ENCODE peak calls at places on chromosome 3, in ten cellular contexts. Y is glutamatergic neuron; R is lower leg skin; U is uterus; N is HCT116; A is PC-9; G is AG09309; E is CD4-positive, alpha-beta T cell; W is MCF 10A; M is CD8-positive, alpha-beta T cell. K is an unnamed sample.

GRCh38 chr3:178112134-178112533 is 424.1 kb upstream of the KCNMB2 start:
- DNase-seq in N (no peak), U (no peak), A (no peak), G (no peak), W (peak; percentile 7), R (no peak), E (no peak), M (no peak), Y (no peak), K (no peak)

GRCh38 chr3:187719628-187720336 is 17.4 kb upstream of the RTP2 start:
- DNase-seq in G (no peak), E (no peak), Y (no peak), A (no peak), R (no peak), N (no peak), M (no peak), U (no peak), W (no peak), K (no peak)

GRCh38 chr3:43894176-43895049 is 203.7 kb downstream of the ABHD5 start:
- DNase-seq in U (peak; percentile 34), N (peak; percentile 22), M (no peak), Y (peak; percentile 61), E (no peak), R (no peak), A (no peak), W (no peak), G (peak; percentile 16), K (no peak)

GRCh38 chr3:177610677-177611654 is 413.7 kb upstream of the TBL1XR1 start:
- DNase-seq in M (peak; percentile 26), U (no peak), Y (no peak), E (no peak), N (no peak), A (peak; percentile 44), W (peak; percentile 66), G (no peak), R (no peak), K (no peak)

GRCh38 chr3:50304601-50305000 is 1.2 kb upstream of the HYAL1 start:
- DNase-seq in Y (no peak), U (no peak), N (no peak), M (no peak), W (no peak), E (no peak), A (no peak), G (no peak), R (no peak), K (no peak)

GRCh38 chr3:38270606-38271005 is 5.0 kb downstream of the SLC22A13 start:
- DNase-seq in U (no peak), R (peak; percentile 12), G (no peak), Y (no peak), M (no peak), N (no peak), W (no peak), E (no peak), A (no peak), K (no peak)

GRCh38 chr3:40109641-40110490 is 199.6 kb upstream of the EIF1B start:
- DNase-seq in M (no peak), G (no peak), N (no peak), W (peak; percentile 22), E (no peak), R (no peak), A (no peak), Y (no peak), U (no peak), K (no peak)

GRCh38 chr3:183287301-183287971 is 34.4 kb downstream of the B3GNT5 start:
- DNase-seq in G (peak; percentile 88), W (peak; percentile 95), E (no peak), R (no peak), M (no peak), U (peak; percentile 57), Y (no peak), N (no peak), A (peak; percentile 72), K (no peak)

GRCh38 chr3:41095702-41096101 is 103.6 kb upstream of the CTNNB1 start:
- DNase-seq in U (no peak), N (no peak), E (no peak), M (no peak), W (no peak), R (no peak), A (no peak), Y (no peak), G (no peak), K (no peak)

GRCh38 chr3:71057526-71057894 is 526.0 kb downstream of the FOXP1 start:
- DNase-seq in R (no peak), Y (no peak), U (no peak), N (no peak), E (no peak), G (no peak), W (peak; percentile 66), M (no peak), A (no peak), K (no peak)

GRCh38 chr3:94694001-94694400 is 631.1 kb downstream of the NSUN3 start:
- DNase-seq in E (no peak), R (no peak), Y (no peak), U (no peak), M (no peak), W (no peak), G (no peak), A (peak; percentile 28), N (no peak), K (no peak)

GRCh38 chr3:126828306-126828705 is 124.3 kb downstream of the CHCHD6 start:
- DNase-seq in W (no peak), Y (no peak), U (peak; percentile 70), M (no peak), A (no peak), N (no peak), G (no peak), R (no peak), E (no peak), K (no peak)

GRCh38 chr3:151391715-151392114 is 7.2 kb upstream of the P2RY12 start:
- DNase-seq in E (no peak), W (no peak), U (no peak), R (no peak), G (no peak), N (no peak), A (no peak), Y (no peak), M (no peak), K (no peak)

GRCh38 chr3:141526709-141527108 is 39.9 kb downstream of the RASA2 start:
- DNase-seq in W (peak; percentile 5), M (no peak), A (no peak), R (no peak), G (no peak), Y (no peak), U (no peak), E (no peak), N (no peak), K (no peak)
- TF ChIP-seq CTCF in W (no peak), M (no peak), A (no peak), R (no peak), G (no peak), Y (no peak), U (no peak), E (no peak), N (no peak), K (no peak)

GRCh38 chr3:11099306-11099705 is 55.0 kb upstream of the HRH1 start:
- DNase-seq in G (no peak), M (no peak), Y (no peak), E (no peak), R (no peak), N (no peak), U (no peak), W (no peak), A (no peak), K (no peak)

GRCh38 chr3:11096266-11097135 is 57.8 kb upstream of the HRH1 start:
- DNase-seq in A (peak; percentile 55), G (peak; percentile 57), W (peak; percentile 95), M (peak; percentile 32), U (peak; percentile 90), E (no peak), R (peak; percentile 91), Y (peak; percentile 55), N (peak; percentile 74), K (peak; percentile 92)

GRCh38 chr3:11091791-11092190 is 62.5 kb upstream of the HRH1 start:
- DNase-seq in N (no peak), G (no peak), M (no peak), A (no peak), W (no peak), U (no peak), R (no peak), E (no peak), Y (no peak), K (no peak)

GRCh38 chr3:11093823-11094340 is 60.4 kb upstream of the HRH1 start:
- DNase-seq in M (no peak), U (no peak), Y (no peak), G (no peak), E (no peak), N (no peak), A (no peak), W (no peak), R (no peak), K (no peak)

DNA sequence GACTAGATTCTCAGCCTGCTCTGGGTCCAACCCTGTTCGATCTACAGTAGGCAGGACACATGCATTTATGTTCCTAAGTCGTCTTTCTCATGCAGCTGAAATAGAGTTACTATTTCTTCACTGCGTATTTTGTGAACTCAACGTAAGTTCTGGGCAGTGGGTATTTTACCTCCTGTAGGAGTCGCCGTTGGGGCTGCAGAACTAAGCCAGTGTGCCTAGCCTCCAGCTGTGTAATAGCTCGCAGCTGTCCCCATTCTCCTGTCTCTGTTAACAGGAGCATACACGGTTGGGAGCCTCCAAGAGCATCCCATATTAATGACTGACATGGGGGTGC is 58.4 kb upstream of the HRH1 start:
- DNase-seq in N (peak; percentile 48), M (no peak), E (no peak), A (no peak), U (no peak), R (no peak), W (no peak), G (no peak), Y (no peak), K (peak; percentile 73)
- TF ChIP-seq CTCF in N (peak; percentile 60), M (no peak), E (no peak), A (no peak), U (no peak), R (no peak), W (peak; percentile 16), G (peak; percentile 34), Y (no peak), K (peak; percentile 46)

GRCh38 chr3:103112273-103112672 is 677.5 kb downstream of the ZPLD1 start:
- DNase-seq in G (no peak), E (no peak), R (no peak), M (no peak), N (no peak), Y (no peak), W (no peak), U (no peak), A (no peak), K (no peak)
- TF ChIP-seq CTCF in G (no peak), E (no peak), R (no peak), M (no peak), N (no peak), Y (no peak), W (no peak), U (no peak), A (no peak), K (no peak)

DNA sequence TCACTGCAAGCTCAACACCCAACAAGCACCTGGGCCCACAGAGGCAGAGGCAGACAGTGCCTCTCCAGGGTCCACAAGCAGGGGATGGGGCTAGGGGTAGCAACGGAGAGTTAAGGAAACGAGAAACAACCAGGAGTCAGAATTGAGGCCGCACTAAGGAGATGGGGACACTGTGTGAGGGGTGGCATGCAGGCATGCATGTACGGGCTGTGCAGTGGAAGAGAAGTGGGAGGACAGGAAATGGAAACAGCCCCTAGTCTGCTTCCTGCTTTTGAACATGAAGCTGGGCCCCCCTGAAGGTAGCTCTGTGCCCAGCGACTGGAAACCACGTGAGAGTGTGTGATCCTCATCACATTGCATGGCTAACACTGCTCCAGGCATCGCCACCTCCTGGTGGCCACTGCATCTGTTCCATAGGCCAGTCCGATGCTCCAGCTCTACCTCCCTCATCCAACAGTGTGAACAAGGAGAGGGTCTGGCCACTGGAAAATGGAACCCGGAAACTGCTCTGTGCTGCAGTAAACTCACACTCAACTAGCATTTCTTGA is 44.0 kb downstream of the XXYLT1 start:
- DNase-seq in N (no peak), G (no peak), M (no peak), Y (peak; percentile 51), E (no peak), U (peak; percentile 14), R (peak; percentile 81), W (no peak), A (no peak), K (peak; percentile 56)
- TF ChIP-seq CTCF in N (peak; percentile 34), G (peak; percentile 48), M (no peak), Y (no peak), E (no peak), U (peak; percentile 10), R (no peak), W (no peak), A (peak; percentile 22), K (peak; percentile 44)